ENCODE peak calls at places on chromosomes 3 and 15, in eight cellular contexts. One of them, this sample, is unnamed.

GRCh38 chr3:15284121-15284889 is 48.1 kb downstream of the SH3BP5 start:
- DNase-seq in activated T-helper 1 cell treated with Interleukin-2 at 50 U/mL for 16 hours: no peak
- DNase-seq in CD8-positive, alpha-beta T cell: no peak
- DNase-seq in sigmoid colon: no peak
- DNase-seq in substantia nigra: no peak
- DNase-seq in midbrain: no peak
- DNase-seq in DMS153: peak
- DNase-seq in NCI-H2029: peak
- DNase-seq in this sample: peak

GRCh38 chr15:38651328-38652038 is 86.9 kb upstream of the RASGRP1 start:
- DNase-seq in activated T-helper 1 cell treated with Interleukin-2 at 50 U/mL for 16 hours: peak
- DNase-seq in CD8-positive, alpha-beta T cell: peak
- DNase-seq in sigmoid colon: no peak
- DNase-seq in substantia nigra: no peak
- DNase-seq in midbrain: no peak
- DNase-seq in DMS153: no peak
- DNase-seq in NCI-H2029: no peak
- DNase-seq in this sample: no peak

GRCh38 chr3:112351823-112352222 is 18.9 kb downstream of the CD200 start:
- DNase-seq in activated T-helper 1 cell treated with Interleukin-2 at 50 U/mL for 16 hours: no peak
- DNase-seq in CD8-positive, alpha-beta T cell: no peak
- DNase-seq in sigmoid colon: no peak
- DNase-seq in substantia nigra: no peak
- DNase-seq in midbrain: no peak
- DNase-seq in DMS153: peak
- DNase-seq in NCI-H2029: no peak
- DNase-seq in this sample: no peak

GRCh38 chr15:100735654-100736053 is 133.3 kb downstream of the ASB7 start:
- DNase-seq in activated T-helper 1 cell treated with Interleukin-2 at 50 U/mL for 16 hours: no peak
- DNase-seq in CD8-positive, alpha-beta T cell: no peak
- DNase-seq in sigmoid colon: no peak
- DNase-seq in substantia nigra: no peak
- DNase-seq in midbrain: no peak
- DNase-seq in DMS153: no peak
- DNase-seq in NCI-H2029: no peak
- DNase-seq in this sample: no peak

GRCh38 chr3:124209426-124209825 is 217.5 kb upstream of the ROPN1 start:
- DNase-seq in activated T-helper 1 cell treated with Interleukin-2 at 50 U/mL for 16 hours: no peak
- DNase-seq in CD8-positive, alpha-beta T cell: no peak
- DNase-seq in sigmoid colon: no peak
- DNase-seq in substantia nigra: no peak
- DNase-seq in midbrain: no peak
- DNase-seq in DMS153: no peak
- DNase-seq in NCI-H2029: no peak
- DNase-seq in this sample: no peak

GRCh38 chr15:70560617-70561328 is 202.6 kb downstream of the UACA start:
- DNase-seq in activated T-helper 1 cell treated with Interleukin-2 at 50 U/mL for 16 hours: no peak
- DNase-seq in CD8-positive, alpha-beta T cell: no peak
- DNase-seq in sigmoid colon: peak
- DNase-seq in substantia nigra: no peak
- DNase-seq in midbrain: no peak
- DNase-seq in DMS153: no peak
- DNase-seq in NCI-H2029: no peak
- DNase-seq in this sample: no peak

GRCh38 chr3:52351762-52352055 is 35.6 kb downstream of the DNAH1 start:
- DNase-seq in activated T-helper 1 cell treated with Interleukin-2 at 50 U/mL for 16 hours: no peak
- DNase-seq in CD8-positive, alpha-beta T cell: no peak
- DNase-seq in sigmoid colon: no peak
- DNase-seq in substantia nigra: no peak
- DNase-seq in midbrain: no peak
- DNase-seq in DMS153: no peak
- DNase-seq in NCI-H2029: no peak
- DNase-seq in this sample: no peak

GRCh38 chr15:78177447-78177873 is 28.3 kb downstream of the IDH3A start:
- DNase-seq in activated T-helper 1 cell treated with Interleukin-2 at 50 U/mL for 16 hours: no peak
- DNase-seq in CD8-positive, alpha-beta T cell: peak
- DNase-seq in sigmoid colon: no peak
- DNase-seq in substantia nigra: peak
- DNase-seq in midbrain: peak
- DNase-seq in DMS153: no peak
- DNase-seq in NCI-H2029: no peak
- DNase-seq in this sample: peak

GRCh38 chr15:76903251-76903681 is 1.9 kb downstream of the SCAPER start:
- DNase-seq in activated T-helper 1 cell treated with Interleukin-2 at 50 U/mL for 16 hours: no peak
- DNase-seq in CD8-positive, alpha-beta T cell: peak
- DNase-seq in sigmoid colon: no peak
- DNase-seq in substantia nigra: no peak
- DNase-seq in midbrain: no peak
- DNase-seq in DMS153: peak
- DNase-seq in NCI-H2029: peak
- DNase-seq in this sample: peak

GRCh38 chr3:148331111-148331818 is 366.4 kb upstream of the AGTR1 start:
- DNase-seq in activated T-helper 1 cell treated with Interleukin-2 at 50 U/mL for 16 hours: no peak
- DNase-seq in CD8-positive, alpha-beta T cell: no peak
- DNase-seq in sigmoid colon: no peak
- DNase-seq in substantia nigra: no peak
- DNase-seq in midbrain: no peak
- DNase-seq in DMS153: no peak
- DNase-seq in NCI-H2029: no peak
- DNase-seq in this sample: no peak

GRCh38 chr3:133880287-133880686 is 15.4 kb downstream of the RAB6B start:
- DNase-seq in activated T-helper 1 cell treated with Interleukin-2 at 50 U/mL for 16 hours: no peak
- DNase-seq in CD8-positive, alpha-beta T cell: no peak
- DNase-seq in sigmoid colon: no peak
- DNase-seq in substantia nigra: no peak
- DNase-seq in midbrain: no peak
- DNase-seq in DMS153: no peak
- DNase-seq in NCI-H2029: no peak
- DNase-seq in this sample: no peak

GRCh38 chr3:58567251-58567515 is 10.0 kb downstream of the FAM107A start:
- DNase-seq in activated T-helper 1 cell treated with Interleukin-2 at 50 U/mL for 16 hours: no peak
- DNase-seq in CD8-positive, alpha-beta T cell: no peak
- DNase-seq in sigmoid colon: peak
- DNase-seq in substantia nigra: no peak
- DNase-seq in midbrain: no peak
- DNase-seq in DMS153: no peak
- DNase-seq in NCI-H2029: no peak
- DNase-seq in this sample: no peak

GRCh38 chr15:73941044-73941443 is 14.8 kb downstream of the LOXL1 start:
- DNase-seq in activated T-helper 1 cell treated with Interleukin-2 at 50 U/mL for 16 hours: no peak
- DNase-seq in CD8-positive, alpha-beta T cell: no peak
- DNase-seq in sigmoid colon: no peak
- DNase-seq in substantia nigra: no peak
- DNase-seq in midbrain: no peak
- DNase-seq in DMS153: no peak
- DNase-seq in NCI-H2029: no peak
- DNase-seq in this sample: no peak

GRCh38 chr3:192063570-192063969 is 602.6 kb downstream of the PYDC2 start:
- DNase-seq in activated T-helper 1 cell treated with Interleukin-2 at 50 U/mL for 16 hours: no peak
- DNase-seq in CD8-positive, alpha-beta T cell: no peak
- DNase-seq in sigmoid colon: no peak
- DNase-seq in substantia nigra: no peak
- DNase-seq in midbrain: no peak
- DNase-seq in DMS153: no peak
- DNase-seq in NCI-H2029: no peak
- DNase-seq in this sample: no peak

GRCh38 chr3:155086041-155086440 is 5.9 kb downstream of the MME start:
- DNase-seq in activated T-helper 1 cell treated with Interleukin-2 at 50 U/mL for 16 hours: no peak
- DNase-seq in CD8-positive, alpha-beta T cell: no peak
- DNase-seq in sigmoid colon: no peak
- DNase-seq in substantia nigra: no peak
- DNase-seq in midbrain: no peak
- DNase-seq in DMS153: no peak
- DNase-seq in NCI-H2029: no peak
- DNase-seq in this sample: no peak

GRCh38 chr15:95371664-95372063 is 958.8 kb upstream of the NR2F2 start:
- DNase-seq in activated T-helper 1 cell treated with Interleukin-2 at 50 U/mL for 16 hours: no peak
- DNase-seq in CD8-positive, alpha-beta T cell: no peak
- DNase-seq in sigmoid colon: no peak
- DNase-seq in substantia nigra: no peak
- DNase-seq in midbrain: no peak
- DNase-seq in DMS153: no peak
- DNase-seq in NCI-H2029: no peak
- DNase-seq in this sample: no peak

GRCh38 chr3:132654190-132654589 is 5.4 kb downstream of the ACAD11 start:
- DNase-seq in activated T-helper 1 cell treated with Interleukin-2 at 50 U/mL for 16 hours: no peak
- DNase-seq in CD8-positive, alpha-beta T cell: no peak
- DNase-seq in sigmoid colon: no peak
- DNase-seq in substantia nigra: no peak
- DNase-seq in midbrain: no peak
- DNase-seq in DMS153: no peak
- DNase-seq in NCI-H2029: no peak
- DNase-seq in this sample: no peak

GRCh38 chr3:30768703-30769550 is 125.5 kb downstream of the GADL1 start:
- DNase-seq in activated T-helper 1 cell treated with Interleukin-2 at 50 U/mL for 16 hours: peak
- DNase-seq in CD8-positive, alpha-beta T cell: peak
- DNase-seq in sigmoid colon: peak
- DNase-seq in substantia nigra: peak
- DNase-seq in midbrain: peak
- DNase-seq in DMS153: no peak
- DNase-seq in NCI-H2029: peak
- DNase-seq in this sample: peak

This sample was measured in pons.